ENCODE peak calls at places on chromosomes 4 and X, in nine cellular contexts. S is choroid plexus epithelial cell; Z is tibial artery; T is epithelial cell of esophagus; K is mucosa of descending colon; Y is cardiac muscle cell; X is epithelial cell of proximal tubule; F is CD4-positive, alpha-beta T cell; D is mesothelial cell of epicardium. R is an unnamed sample.

GRCh38 chr4:155946486-155946885 is 7.2 kb downstream of the CTSO start:
- DNase-seq in S (peak), Z (no peak), T (no peak), K (no peak), Y (no peak), X (no peak), F (no peak), D (no peak), R (no peak)

GRCh38 chr4:6693274-6694176 is at the start of gene S100P:
- DNase-seq in S (no peak), Z (no peak), T (peak), K (peak), Y (peak), X (no peak), F (no peak), D (no peak), R (peak)

GRCh38 chrX:68658530-68658929 is 11.1 kb downstream of the STARD8 start:
- DNase-seq in S (peak), Z (no peak), T (no peak), K (no peak), Y (no peak), X (no peak), F (no peak), D (no peak), R (no peak)

GRCh38 chr4:123896446-123897071 is 500.0 kb downstream of the SPRY1 start:
- DNase-seq in S (peak), Z (no peak), T (no peak), K (no peak), Y (peak), X (no peak), F (no peak), D (no peak), R (no peak)

GRCh38 chr4:102868153-102868781 is 525 bp upstream of the CISD2 start:
- DNase-seq in S (no peak), Z (peak), T (no peak), K (peak), Y (no peak), X (no peak), F (no peak), D (no peak), R (peak)

GRCh38 chr4:163113921-163114703 is 52.6 kb downstream of the NAF1 start:
- DNase-seq in S (no peak), Z (no peak), T (no peak), K (no peak), Y (peak), X (no peak), F (no peak), D (no peak), R (no peak)

GRCh38 chrX:20135956-20136355 is 5.7 kb downstream of the EIF1AX start:
- DNase-seq in S (no peak), Z (no peak), T (no peak), K (no peak), Y (no peak), X (no peak), F (no peak), D (no peak), R (no peak)

GRCh38 chr4:14792702-14793227 is 209.5 kb upstream of the CPEB2 start:
- DNase-seq in S (no peak), Z (no peak), T (peak), K (no peak), Y (no peak), X (no peak), F (no peak), D (no peak), R (no peak)

DNA sequence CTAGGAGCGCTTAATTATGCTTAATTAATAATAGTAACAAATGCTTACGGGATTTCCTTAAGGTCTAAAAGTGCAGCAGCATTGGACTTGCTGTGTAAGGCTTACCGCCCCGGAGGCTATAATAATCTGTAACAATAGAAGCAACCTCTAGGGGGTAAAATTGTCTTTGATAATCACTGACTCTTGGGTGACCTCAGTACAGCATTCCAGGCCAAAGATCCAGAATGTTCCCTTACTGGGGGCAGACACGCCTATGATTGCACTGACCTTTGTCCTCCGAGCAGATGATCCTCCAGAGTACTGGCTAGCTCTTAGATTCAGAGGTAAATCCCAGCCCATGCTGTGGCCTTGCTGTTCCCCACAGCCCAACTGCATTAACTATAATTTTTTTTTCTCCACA is 16.5 kb downstream of the LSM6 start:
- DNase-seq in S (peak), Z (no peak), T (no peak), K (peak), Y (peak), X (no peak), F (no peak), D (no peak), R (no peak)
- TF ChIP-seq CTCF in S (peak), Z (no peak), T (no peak), K (no peak), Y (peak), X (peak), F (no peak), D (no peak), R (no peak)

GRCh38 chr4:71550220-71551190 is 211.7 kb downstream of the SLC4A4 start:
- DNase-seq in S (peak), Z (no peak), T (peak), K (peak), Y (peak), X (peak), F (no peak), D (no peak), R (peak)
- TF ChIP-seq CTCF in S (peak), Z (no peak), T (peak), K (no peak), Y (peak), X (peak), F (no peak), D (no peak), R (no peak)

GRCh38 chr4:186948361-186949291 is 225.0 kb upstream of the FAT1 start:
- DNase-seq in S (peak), Z (no peak), T (no peak), K (no peak), Y (peak), X (no peak), F (no peak), D (no peak), R (no peak)
- TF ChIP-seq CTCF in S (peak), Z (peak), T (peak), K (no peak), Y (peak), X (peak), F (no peak), D (peak), R (peak)

GRCh38 chr4:128060130-128060619 is 937 bp upstream of the LARP1B start:
- DNase-seq in S (peak), Z (no peak), T (peak), K (no peak), Y (peak), X (no peak), F (no peak), D (no peak), R (no peak)

GRCh38 chr4:128056396-128056795 is 4.7 kb upstream of the LARP1B start:
- DNase-seq in S (no peak), Z (no peak), T (no peak), K (no peak), Y (no peak), X (no peak), F (no peak), D (no peak), R (no peak)

GRCh38 chr4:128060620-128061565 is at the start of gene LARP1B:
- DNase-seq in S (peak), Z (peak), T (peak), K (peak), Y (peak), X (no peak), F (peak), D (peak), R (peak)

GRCh38 chr4:128061566-128062536 is 739 bp downstream of the LARP1B start:
- DNase-seq in S (peak), Z (peak), T (peak), K (peak), Y (peak), X (no peak), F (peak), D (peak), R (peak)
- TF ChIP-seq CTCF in S (no peak), Z (no peak), T (no peak), K (no peak), Y (no peak), X (peak), F (no peak), D (no peak), R (no peak)

GRCh38 chr4:37453004-37453360 is 208.4 kb downstream of the NWD2 start:
- DNase-seq in S (peak), Z (no peak), T (peak), K (peak), Y (peak), X (peak), F (peak), D (no peak), R (peak)

GRCh38 chr4:37454263-37454800 is 209.8 kb downstream of the NWD2 start:
- DNase-seq in S (no peak), Z (no peak), T (no peak), K (no peak), Y (no peak), X (no peak), F (no peak), D (no peak), R (no peak)

GRCh38 chr4:37451646-37452045 is 207.1 kb downstream of the NWD2 start:
- DNase-seq in S (no peak), Z (no peak), T (peak), K (no peak), Y (no peak), X (no peak), F (no peak), D (no peak), R (no peak)

GRCh38 chr4:37455301-37456062 is 210.9 kb downstream of the NWD2 start:
- DNase-seq in S (no peak), Z (no peak), T (no peak), K (peak), Y (no peak), X (no peak), F (no peak), D (no peak), R (peak)

DNA sequence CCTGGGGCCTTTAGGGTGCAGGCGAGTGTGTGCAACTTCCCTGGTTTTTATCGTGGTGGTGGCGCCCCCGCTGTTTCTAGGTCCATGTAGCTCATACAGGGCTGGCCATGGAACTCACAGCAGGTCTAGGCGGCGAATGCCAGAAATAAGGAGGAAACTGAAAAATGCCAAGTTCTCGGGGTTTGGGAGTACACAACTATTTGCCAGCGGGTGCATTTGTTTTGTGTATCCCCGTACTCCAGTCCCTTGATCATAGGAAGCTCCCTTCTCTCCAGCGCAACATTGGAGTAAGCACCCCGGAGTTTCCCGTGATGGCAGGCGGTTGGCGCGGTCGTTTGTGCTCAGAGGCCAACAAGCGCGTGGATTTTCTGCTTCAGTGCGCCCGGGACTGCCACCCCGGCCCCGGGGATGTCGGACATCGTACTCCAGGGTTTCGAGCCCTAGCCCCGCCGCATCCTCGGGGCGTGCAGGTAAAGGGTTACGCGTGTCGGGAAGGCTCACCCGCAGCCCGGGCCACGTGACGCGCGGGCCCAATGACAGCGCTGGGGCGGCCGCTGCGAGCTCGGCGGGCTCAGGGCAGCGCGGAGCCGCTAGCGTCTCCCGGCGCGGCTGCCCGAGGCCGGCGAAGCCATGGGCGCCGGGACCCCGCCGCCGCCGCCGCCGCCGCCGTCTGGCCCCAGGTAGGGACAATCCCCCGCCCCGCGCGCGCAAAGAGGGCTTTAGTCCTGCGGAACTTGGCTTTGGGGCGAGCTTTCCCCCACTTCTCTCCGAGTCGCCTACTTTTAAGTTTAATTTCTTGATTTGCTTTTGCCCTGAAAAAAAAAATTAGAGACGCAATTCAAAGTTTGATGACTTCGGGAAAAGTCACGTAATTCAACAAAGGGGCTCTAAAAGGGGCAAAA is 209.1 kb downstream of the NWD2 start:
- DNase-seq in S (peak), Z (peak), T (peak), K (peak), Y (peak), X (no peak), F (peak), D (peak), R (peak)
- TF ChIP-seq CTCF in S (no peak), Z (no peak), T (no peak), K (no peak), Y (no peak), X (no peak), F (no peak), D (no peak), R (no peak)

GRCh38 chr4:185165605-185166063 is 22.6 kb downstream of the SLC25A4 start:
- DNase-seq in S (peak), Z (no peak), T (no peak), K (no peak), Y (peak), X (no peak), F (no peak), D (no peak), R (no peak)
- TF ChIP-seq CTCF in S (no peak), Z (no peak), T (no peak), K (no peak), Y (no peak), X (no peak), F (no peak), D (no peak), R (no peak)

DNA sequence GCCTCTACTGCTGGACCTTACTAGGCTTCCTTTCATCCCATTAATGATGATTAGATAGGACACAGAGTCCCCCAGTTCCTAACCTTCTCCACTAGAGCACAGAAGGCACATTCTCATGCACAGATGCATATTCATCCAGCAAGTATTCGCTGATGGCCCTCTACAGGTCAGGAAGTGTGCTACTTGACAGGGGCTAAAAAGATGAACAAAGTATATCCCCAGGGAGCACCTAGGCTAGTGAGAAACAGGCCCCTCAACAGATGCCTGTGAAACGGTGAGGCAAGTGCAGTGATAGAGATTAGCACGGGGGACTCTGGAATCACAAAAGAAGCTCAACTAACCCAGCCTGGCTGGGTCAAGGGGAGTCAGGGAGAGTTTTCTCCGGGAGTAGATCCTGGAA is 95.8 kb downstream of the MGST2 start:
- DNase-seq in S (peak), Z (no peak), T (peak), K (no peak), Y (no peak), X (no peak), F (no peak), D (no peak), R (no peak)
- TF ChIP-seq CTCF in S (peak), Z (no peak), T (peak), K (no peak), Y (peak), X (peak), F (no peak), D (no peak), R (no peak)